ENCODE peak calls at places on chromosome 15, in six cellular contexts. One of them, this sample, is unnamed.

GRCh38 chr15:25543156-25543555 is 104.3 kb upstream of the UBE3A start:
- DNase-seq in GM12891: no peak
- DNase-seq in HepG2: no peak
- DNase-seq in H1: no peak
- DNase-seq in K562: no peak
- DNase-seq in GM12878: no peak
- DNase-seq in this sample: no peak

GRCh38 chr15:100902436-100903190 is 16.5 kb upstream of the LRRK1 start:
- DNase-seq in GM12891: no peak
- DNase-seq in HepG2: peak
- DNase-seq in H1: no peak
- DNase-seq in K562: no peak
- DNase-seq in GM12878: no peak
- DNase-seq in this sample: no peak

GRCh38 chr15:48336940-48337339 is 5.7 kb downstream of the DUT start:
- DNase-seq in GM12891: no peak
- DNase-seq in HepG2: peak
- DNase-seq in H1: no peak
- DNase-seq in K562: peak
- DNase-seq in GM12878: no peak
- DNase-seq in this sample: no peak

GRCh38 chr15:29835301-29835700 is 13.0 kb upstream of the TJP1 start:
- DNase-seq in GM12891: no peak
- DNase-seq in HepG2: no peak
- DNase-seq in H1: no peak
- DNase-seq in K562: no peak
- DNase-seq in GM12878: no peak
- DNase-seq in this sample: no peak

GRCh38 chr15:57591822-57592367 is at the start of gene MYZAP:
- DNase-seq in GM12891: peak
- DNase-seq in HepG2: no peak
- DNase-seq in H1: no peak
- DNase-seq in K562: peak
- DNase-seq in GM12878: no peak
- DNase-seq in this sample: peak

GRCh38 chr15:31306426-31307269 is 20.0 kb upstream of the KLF13 start:
- DNase-seq in GM12891: no peak
- DNase-seq in HepG2: no peak
- DNase-seq in H1: peak
- DNase-seq in K562: no peak
- DNase-seq in GM12878: no peak
- DNase-seq in this sample: no peak

GRCh38 chr15:64897345-64897985 is 14.2 kb upstream of the ANKDD1A start:
- DNase-seq in GM12891: no peak
- DNase-seq in HepG2: no peak
- DNase-seq in H1: no peak
- DNase-seq in K562: peak
- DNase-seq in GM12878: no peak
- DNase-seq in this sample: no peak

GRCh38 chr15:98798375-98798893 is 150.1 kb downstream of the IGF1R start:
- DNase-seq in GM12891: no peak
- DNase-seq in HepG2: no peak
- DNase-seq in H1: no peak
- DNase-seq in K562: no peak
- DNase-seq in GM12878: no peak
- DNase-seq in this sample: no peak

GRCh38 chr15:67196672-67197363 is 57.6 kb downstream of the AAGAB start:
- DNase-seq in GM12891: no peak
- DNase-seq in HepG2: no peak
- DNase-seq in H1: no peak
- DNase-seq in K562: no peak
- DNase-seq in GM12878: no peak
- DNase-seq in this sample: no peak

GRCh38 chr15:50145451-50145872 is 26.4 kb upstream of the ATP8B4 start:
- DNase-seq in GM12891: no peak
- DNase-seq in HepG2: peak
- DNase-seq in H1: peak
- DNase-seq in K562: peak
- DNase-seq in GM12878: peak
- DNase-seq in this sample: no peak

GRCh38 chr15:96088592-96088991 is 241.9 kb upstream of the NR2F2 start:
- DNase-seq in GM12891: no peak
- DNase-seq in HepG2: no peak
- DNase-seq in H1: no peak
- DNase-seq in K562: no peak
- DNase-seq in GM12878: no peak
- DNase-seq in this sample: no peak

GRCh38 chr15:72231847-72232461 is 964 bp upstream of the PKM start:
- DNase-seq in GM12891: no peak
- DNase-seq in HepG2: peak
- DNase-seq in H1: no peak
- DNase-seq in K562: peak
- DNase-seq in GM12878: no peak
- DNase-seq in this sample: no peak

GRCh38 chr15:45450468-45450867 is 72.1 kb downstream of the SLC30A4 start:
- DNase-seq in GM12891: no peak
- DNase-seq in HepG2: no peak
- DNase-seq in H1: no peak
- DNase-seq in K562: no peak
- DNase-seq in GM12878: no peak
- DNase-seq in this sample: no peak

GRCh38 chr15:50046159-50046558 is 72.9 kb downstream of the ATP8B4 start:
- DNase-seq in GM12891: no peak
- DNase-seq in HepG2: no peak
- DNase-seq in H1: no peak
- DNase-seq in K562: no peak
- DNase-seq in GM12878: no peak
- DNase-seq in this sample: no peak

GRCh38 chr15:88529021-88529630 is 17.4 kb downstream of the DET1 start:
- DNase-seq in GM12891: no peak
- DNase-seq in HepG2: no peak
- DNase-seq in H1: no peak
- DNase-seq in K562: no peak
- DNase-seq in GM12878: no peak
- DNase-seq in this sample: no peak

GRCh38 chr15:35705885-35706590 is 160.1 kb upstream of the DPH6 start:
- DNase-seq in GM12891: no peak
- DNase-seq in HepG2: no peak
- DNase-seq in H1: no peak
- DNase-seq in K562: peak
- DNase-seq in GM12878: no peak
- DNase-seq in this sample: no peak

GRCh38 chr15:62324382-62324781 is 159.3 kb upstream of the C2CD4B start:
- DNase-seq in GM12891: no peak
- DNase-seq in HepG2: no peak
- DNase-seq in H1: no peak
- DNase-seq in K562: no peak
- DNase-seq in GM12878: no peak
- DNase-seq in this sample: no peak

GRCh38 chr15:85828026-85828597 is 33.4 kb upstream of the KLHL25 start:
- DNase-seq in GM12891: no peak
- DNase-seq in HepG2: no peak
- DNase-seq in H1: no peak
- DNase-seq in K562: no peak
- DNase-seq in GM12878: no peak
- DNase-seq in this sample: no peak

GRCh38 chr15:67174864-67175573 is 79.4 kb downstream of the AAGAB start:
- DNase-seq in GM12891: no peak
- DNase-seq in HepG2: no peak
- DNase-seq in H1: no peak
- DNase-seq in K562: no peak
- DNase-seq in GM12878: no peak
- DNase-seq in this sample: no peak

GRCh38 chr15:84400017-84400740 is 164.6 kb downstream of the GOLGA6L4 start:
- DNase-seq in GM12891: no peak
- DNase-seq in HepG2: no peak
- DNase-seq in H1: no peak
- DNase-seq in K562: no peak
- DNase-seq in GM12878: no peak
- DNase-seq in this sample: no peak

GRCh38 chr15:39624806-39625205 is 43.9 kb downstream of the THBS1 start:
- DNase-seq in GM12891: no peak
- DNase-seq in HepG2: peak
- DNase-seq in H1: no peak
- DNase-seq in K562: no peak
- DNase-seq in GM12878: peak
- DNase-seq in this sample: no peak

GRCh38 chr15:78915341-78916087 is 29.3 kb downstream of the CTSH start:
- DNase-seq in GM12891: no peak
- DNase-seq in HepG2: no peak
- DNase-seq in H1: no peak
- DNase-seq in K562: no peak
- DNase-seq in GM12878: no peak
- DNase-seq in this sample: no peak

GRCh38 chr15:51621155-51621554 is 1.4 kb downstream of the DMXL2 start:
- DNase-seq in GM12891: no peak
- DNase-seq in HepG2: no peak
- DNase-seq in H1: no peak
- DNase-seq in K562: no peak
- DNase-seq in GM12878: no peak
- DNase-seq in this sample: no peak

GRCh38 chr15:62928242-62928995 is 114.1 kb upstream of the TPM1 start:
- DNase-seq in GM12891: no peak
- DNase-seq in HepG2: peak
- DNase-seq in H1: no peak
- DNase-seq in K562: peak
- DNase-seq in GM12878: no peak
- DNase-seq in this sample: no peak

GRCh38 chr15:22868495-22868894 is 30.0 kb downstream of the NIPA2 start:
- DNase-seq in GM12891: no peak
- DNase-seq in HepG2: no peak
- DNase-seq in H1: no peak
- DNase-seq in K562: no peak
- DNase-seq in GM12878: no peak
- DNase-seq in this sample: no peak

GRCh38 chr15:67997996-67998395 is 56.1 kb upstream of the PIAS1 start:
- DNase-seq in GM12891: no peak
- DNase-seq in HepG2: no peak
- DNase-seq in H1: no peak
- DNase-seq in K562: peak
- DNase-seq in GM12878: no peak
- DNase-seq in this sample: no peak

GRCh38 chr15:58247803-58248503 is 109.8 kb downstream of the AQP9 start:
- DNase-seq in GM12891: no peak
- DNase-seq in HepG2: no peak
- DNase-seq in H1: no peak
- DNase-seq in K562: no peak
- DNase-seq in GM12878: no peak
- DNase-seq in this sample: no peak

GRCh38 chr15:49686626-49687025 is 65.8 kb downstream of the DTWD1 start:
- DNase-seq in GM12891: no peak
- DNase-seq in HepG2: no peak
- DNase-seq in H1: no peak
- DNase-seq in K562: no peak
- DNase-seq in GM12878: no peak
- DNase-seq in this sample: no peak

GRCh38 chr15:32851619-32852416 is 134.0 kb downstream of the GREM1 start:
- DNase-seq in GM12891: no peak
- DNase-seq in HepG2: no peak
- DNase-seq in H1: no peak
- DNase-seq in K562: no peak
- DNase-seq in GM12878: no peak
- DNase-seq in this sample: no peak
- TF ChIP-seq POLR2A in GM12891: no peak
- TF ChIP-seq POLR2A in HepG2: no peak
- TF ChIP-seq POLR2A in H1: no peak
- TF ChIP-seq POLR2A in K562: no peak
- TF ChIP-seq POLR2A in GM12878: no peak
- TF ChIP-seq POLR2A in this sample: no peak

GRCh38 chr15:80455668-80456442 is 51.7 kb downstream of the ARNT2 start:
- DNase-seq in GM12891: peak
- DNase-seq in HepG2: peak
- DNase-seq in H1: no peak
- DNase-seq in K562: peak
- DNase-seq in GM12878: peak
- DNase-seq in this sample: peak
- TF ChIP-seq TAF1 in GM12891: no peak
- TF ChIP-seq TAF1 in HepG2: no peak
- TF ChIP-seq TAF1 in H1: no peak
- TF ChIP-seq TAF1 in K562: no peak
- TF ChIP-seq TAF1 in GM12878: no peak
- TF ChIP-seq TAF1 in this sample: no peak

GRCh38 chr15:20340931-20341661 is 200.5 kb downstream of the GOLGA6L6 start:
- DNase-seq in GM12891: no peak
- DNase-seq in HepG2: no peak
- DNase-seq in H1: no peak
- DNase-seq in K562: no peak
- DNase-seq in GM12878: no peak
- DNase-seq in this sample: no peak
- TF ChIP-seq POLR2A in GM12891: no peak
- TF ChIP-seq POLR2A in HepG2: no peak
- TF ChIP-seq POLR2A in H1: no peak
- TF ChIP-seq POLR2A in K562: no peak
- TF ChIP-seq POLR2A in GM12878: no peak
- TF ChIP-seq POLR2A in this sample: no peak

DNA sequence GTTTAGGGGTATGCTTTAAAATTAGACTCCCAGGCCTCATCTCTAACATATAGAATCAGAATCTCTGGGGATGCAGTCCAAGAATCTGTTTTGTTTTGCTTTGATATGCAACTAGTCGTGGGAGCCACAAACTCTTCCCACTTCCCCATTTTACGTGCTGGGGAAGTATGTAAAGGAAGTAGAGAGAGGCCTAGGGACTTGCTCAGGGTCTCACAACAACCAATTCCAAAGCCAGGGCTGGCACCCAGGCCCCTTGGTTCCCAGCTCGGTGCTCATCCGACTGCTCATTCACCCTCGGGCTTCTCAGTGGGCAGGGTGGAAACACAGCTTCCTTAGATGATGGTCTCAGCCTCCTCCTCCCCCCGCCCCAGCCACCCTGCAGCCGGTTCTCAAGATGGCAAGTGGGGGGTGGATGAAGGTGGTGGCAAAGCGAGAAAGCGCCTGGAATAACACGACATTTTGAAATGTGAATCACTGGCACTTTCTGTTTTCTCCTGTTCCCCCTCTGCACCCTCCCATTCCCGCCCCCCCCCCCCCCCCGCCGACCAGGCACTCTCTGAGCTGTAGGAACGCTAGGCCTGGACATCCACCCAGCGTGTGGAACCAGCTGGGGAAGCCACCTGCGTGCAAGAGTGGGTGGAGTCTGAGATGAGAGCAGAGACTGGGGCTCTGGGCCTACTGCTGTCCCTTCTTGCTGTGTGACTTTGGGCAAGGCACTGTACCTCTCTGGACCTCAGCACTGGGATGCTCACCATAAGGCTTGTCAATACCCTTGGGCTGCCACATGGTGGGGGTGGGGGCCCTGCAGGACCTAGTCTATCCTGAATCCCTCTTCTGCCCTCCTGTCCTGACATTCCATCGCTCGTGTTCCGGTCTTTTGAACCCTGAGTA is 214.5 kb downstream of the RPLP1 start:
- DNase-seq in GM12891: peak
- DNase-seq in HepG2: no peak
- DNase-seq in H1: no peak
- DNase-seq in K562: no peak
- DNase-seq in GM12878: peak
- DNase-seq in this sample: peak
- TF ChIP-seq TAF1 in GM12891: no peak
- TF ChIP-seq TAF1 in HepG2: no peak
- TF ChIP-seq TAF1 in H1: no peak
- TF ChIP-seq TAF1 in K562: no peak
- TF ChIP-seq TAF1 in GM12878: no peak
- TF ChIP-seq TAF1 in this sample: no peak

GRCh38 chr15:75843618-75844610 is 667 bp downstream of the UBE2Q2 start:
- DNase-seq in GM12891: peak
- DNase-seq in HepG2: peak
- DNase-seq in H1: no peak
- DNase-seq in K562: peak
- DNase-seq in GM12878: no peak
- DNase-seq in this sample: peak
- TF ChIP-seq POLR2A in GM12891: peak
- TF ChIP-seq POLR2A in HepG2: no peak
- TF ChIP-seq POLR2A in H1: peak
- TF ChIP-seq POLR2A in K562: peak
- TF ChIP-seq POLR2A in GM12878: peak
- TF ChIP-seq POLR2A in this sample: no peak

This sample was measured in GM12892.